ENCODE peak calls at places on chromosomes 3 and 15, in seven cellular contexts. C is CD8-positive, alpha-beta T cell; O is activated CD8-positive, alpha-beta T cell treated with anti-CD3 and anti-CD28 coated beads for 36 hours; Z is RWPE1; H is spleen; B is body of pancreas; L is cardiac muscle cell. W is an unnamed sample.

GRCh38 chr3:45026038-45026437 is at the start of gene CLEC3B:
- DNase-seq in C (no peak), O (no peak), Z (no peak), H (no peak), B (peak; percentile 20), L (no peak), W (no peak)

GRCh38 chr3:152436707-152437615 is 168.2 kb downstream of the MBNL1 start:
- DNase-seq in C (no peak), O (no peak), Z (no peak), H (no peak), B (no peak), L (no peak), W (no peak)

GRCh38 chr15:37056168-37056893 is 44.0 kb downstream of the MEIS2 start:
- DNase-seq in C (no peak), O (no peak), Z (no peak), H (no peak), B (no peak), L (no peak), W (no peak)

GRCh38 chr3:151443583-151443982 is 17.3 kb downstream of the IGSF10 start:
- DNase-seq in C (no peak), O (no peak), Z (no peak), H (no peak), B (no peak), L (peak; percentile 73), W (no peak)

GRCh38 chr15:78981532-78982313 is 36.9 kb upstream of the CTSH start:
- DNase-seq in C (no peak), O (no peak), Z (no peak), H (no peak), B (no peak), L (no peak), W (no peak)

GRCh38 chr3:73060302-73060723 is 1.1 kb upstream of the EBLN2 start:
- DNase-seq in C (no peak), O (no peak), Z (no peak), H (no peak), B (no peak), L (no peak), W (no peak)

GRCh38 chr15:77964193-77964592 is 113.3 kb downstream of the TBC1D2B start:
- DNase-seq in C (no peak), O (no peak), Z (no peak), H (no peak), B (no peak), L (no peak), W (no peak)

GRCh38 chr15:100341662-100342560 is at the start of gene ADAMTS17:
- DNase-seq in C (peak; percentile 95), O (peak; percentile 96), Z (peak; percentile 97), H (peak; percentile 96), B (peak; percentile 97), L (peak; percentile 97), W (peak; percentile 96)

GRCh38 chr3:129890891-129891290 is 2.6 kb downstream of the TMCC1 start:
- DNase-seq in C (no peak), O (no peak), Z (no peak), H (no peak), B (no peak), L (no peak), W (no peak)

GRCh38 chr3:4506559-4507009 is 13.4 kb downstream of the ITPR1 start:
- DNase-seq in C (no peak), O (no peak), Z (no peak), H (no peak), B (no peak), L (no peak), W (no peak)

GRCh38 chr3:127153506-127153815 is 39.5 kb upstream of the PRR23E start:
- DNase-seq in C (no peak), O (no peak), Z (no peak), H (peak; percentile 61), B (no peak), L (no peak), W (no peak)

GRCh38 chr3:50298836-50299637 is at the start of the genes HYAL3 and NAA80:
- DNase-seq in C (peak; percentile 99), O (peak; percentile 100), Z (peak; percentile 98), H (peak; percentile 100), B (peak; percentile 100), L (peak; percentile 99), W (peak; percentile 99)
- TF ChIP-seq CTCF in C (peak; percentile 53), O (peak; percentile 65), Z (peak; percentile 41), H (peak; percentile 47), B (no peak), L (peak; percentile 21), W (peak; percentile 46)

GRCh38 chr3:175857666-175858270 is 998.6 kb downstream of the NAALADL2 start:
- DNase-seq in C (no peak), O (no peak), Z (no peak), H (no peak), B (no peak), L (no peak), W (no peak)

GRCh38 chr3:175851541-175851940 is 992.4 kb downstream of the NAALADL2 start:
- DNase-seq in C (no peak), O (no peak), Z (no peak), H (no peak), B (no peak), L (no peak), W (no peak)

GRCh38 chr3:175852560-175852959 is 993.4 kb downstream of the NAALADL2 start:
- DNase-seq in C (no peak), O (no peak), Z (no peak), H (no peak), B (no peak), L (no peak), W (no peak)
- TF ChIP-seq CTCF in C (no peak), O (no peak), Z (no peak), H (no peak), B (no peak), L (no peak), W (no peak)

GRCh38 chr3:113773381-113773780 is 26.5 kb downstream of the ATP6V1A start:
- DNase-seq in C (no peak), O (no peak), Z (no peak), H (no peak), B (no peak), L (no peak), W (no peak)

GRCh38 chr3:113764698-113765097 is 17.9 kb downstream of the ATP6V1A start:
- DNase-seq in C (no peak), O (no peak), Z (no peak), H (no peak), B (no peak), L (no peak), W (no peak)

GRCh38 chr3:113771993-113772392 is 25.2 kb downstream of the ATP6V1A start:
- DNase-seq in C (no peak), O (no peak), Z (no peak), H (no peak), B (peak; percentile 23), L (no peak), W (no peak)

GRCh38 chr3:113769551-113769950 is 22.7 kb downstream of the ATP6V1A start:
- DNase-seq in C (no peak), O (no peak), Z (peak; percentile 55), H (no peak), B (no peak), L (no peak), W (no peak)
- TF ChIP-seq CTCF in C (no peak), O (no peak), Z (no peak), H (no peak), B (no peak), L (no peak), W (no peak)

DNA sequence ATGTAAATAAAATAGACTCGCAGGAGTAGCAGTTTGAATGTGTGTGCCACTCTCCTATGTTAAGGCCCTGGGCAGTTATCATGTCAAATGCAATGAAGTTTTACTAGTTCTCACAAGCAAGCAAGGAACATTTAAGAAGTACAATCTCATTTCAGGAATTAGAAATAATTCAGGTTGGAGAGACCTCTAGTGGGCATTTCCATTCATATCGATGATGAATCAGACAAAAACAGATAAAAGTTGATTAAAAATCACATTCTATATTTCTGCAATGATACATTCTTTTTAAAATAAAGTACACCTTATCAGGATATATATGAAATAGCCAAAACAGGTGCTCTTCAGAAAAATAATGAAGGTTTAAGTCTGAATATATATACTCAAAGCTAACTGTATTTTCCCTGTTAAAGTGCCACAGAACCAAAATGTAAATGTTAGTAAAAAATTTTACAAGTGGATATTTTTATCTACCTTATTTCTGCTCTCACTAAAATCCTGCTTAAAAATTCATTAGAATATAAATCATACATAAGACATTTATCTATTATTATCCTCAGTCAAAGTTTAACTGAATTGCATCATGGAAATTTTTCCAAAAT is 492.4 kb upstream of the FRG2C start:
- DNase-seq in C (no peak), O (no peak), Z (no peak), H (no peak), B (no peak), L (no peak), W (no peak)
- TF ChIP-seq CTCF in C (no peak), O (peak; percentile 39), Z (peak; percentile 45), H (no peak), B (no peak), L (peak; percentile 39), W (peak; percentile 19)